ENCODE peak calls at places on chromosomes 16 and 17, in seven cellular contexts. A is GM23338, O is GM23248, S is HCT116, W is hepatocyte, Q is SK-N-SH, X is neural progenitor cell. Z is an unnamed sample.

GRCh38 chr16:80899804-80900592 is 95.6 kb upstream of the CDYL2 start:
- DNase-seq in A (no peak), O (peak; percentile 44), S (no peak), W (peak; percentile 41), Q (peak; percentile 68), X (no peak), Z (peak; percentile 76)

GRCh38 chr17:64148017-64148631 is 18.2 kb upstream of the ERN1 start:
- DNase-seq in A (peak; percentile 25), O (peak; percentile 23), S (no peak), W (no peak), Q (peak; percentile 78), X (no peak), Z (peak; percentile 45)

GRCh38 chr17:46097497-46097896 is 95.7 kb downstream of the KANSL1 start:
- DNase-seq in A (no peak), O (no peak), S (no peak), W (no peak), Q (no peak), X (no peak), Z (no peak)

GRCh38 chr16:5885521-5885920 is 787.9 kb upstream of the EEF2KMT start:
- DNase-seq in A (no peak), O (no peak), S (no peak), W (no peak), Q (no peak), X (no peak), Z (no peak)

GRCh38 chr17:18191071-18191667 is 7.5 kb downstream of the ALKBH5 start:
- DNase-seq in A (no peak), O (no peak), S (no peak), W (peak; percentile 29), Q (no peak), X (no peak), Z (no peak)

GRCh38 chr16:24010440-24011089 is 174.8 kb downstream of the PRKCB start:
- DNase-seq in A (peak; percentile 94), O (peak; percentile 78), S (peak; percentile 55), W (peak; percentile 91), Q (peak; percentile 65), X (peak; percentile 92), Z (peak; percentile 70)

GRCh38 chr17:46175891-46176290 is 17.3 kb downstream of the KANSL1 start:
- DNase-seq in A (no peak), O (peak; percentile 64), S (no peak), W (no peak), Q (no peak), X (no peak), Z (no peak)

GRCh38 chr17:80476877-80477646 is 655 bp upstream of the NPTX1 start:
- DNase-seq in A (no peak), O (peak; percentile 33), S (no peak), W (no peak), Q (peak; percentile 75), X (peak; percentile 60), Z (no peak)

GRCh38 chr17:40063034-40063765 is 435 bp downstream of the THRA start:
- DNase-seq in A (peak; percentile 83), O (peak; percentile 59), S (no peak), W (peak; percentile 65), Q (peak; percentile 82), X (peak; percentile 86), Z (no peak)

GRCh38 chr17:10875984-10876555 is 38.2 kb upstream of the PIRT start:
- DNase-seq in A (peak; percentile 83), O (peak; percentile 46), S (peak; percentile 36), W (peak; percentile 69), Q (peak; percentile 58), X (peak; percentile 81), Z (peak; percentile 41)

GRCh38 chr16:77898671-77899211 is 110.4 kb downstream of the VAT1L start:
- DNase-seq in A (no peak), O (peak; percentile 89), S (no peak), W (peak; percentile 14), Q (no peak), X (no peak), Z (no peak)

GRCh38 chr16:48353565-48354163 is 31.5 kb downstream of the SIAH1 start:
- DNase-seq in A (peak; percentile 95), O (peak; percentile 89), S (peak; percentile 51), W (peak; percentile 80), Q (peak; percentile 76), X (peak; percentile 79), Z (peak; percentile 69)

GRCh38 chr16:70428178-70428998 is 10.5 kb downstream of the ST3GAL2 start:
- DNase-seq in A (peak; percentile 86), O (peak; percentile 96), S (peak; percentile 51), W (peak; percentile 95), Q (peak; percentile 85), X (peak; percentile 75), Z (peak; percentile 91)

GRCh38 chr16:70432304-70432799 is 6.5 kb downstream of the ST3GAL2 start:
- DNase-seq in A (no peak), O (no peak), S (no peak), W (no peak), Q (no peak), X (no peak), Z (no peak)

GRCh38 chr16:70432800-70433455 is 6.0 kb downstream of the ST3GAL2 start:
- DNase-seq in A (no peak), O (peak; percentile 32), S (no peak), W (no peak), Q (peak; percentile 38), X (no peak), Z (no peak)

GRCh38 chr16:70429888-70430666 is 8.8 kb downstream of the ST3GAL2 start:
- DNase-seq in A (no peak), O (no peak), S (no peak), W (no peak), Q (no peak), X (no peak), Z (no peak)

GRCh38 chr16:70430667-70431536 is 8.0 kb downstream of the ST3GAL2 start:
- DNase-seq in A (peak; percentile 78), O (peak; percentile 12), S (no peak), W (peak; percentile 66), Q (no peak), X (no peak), Z (peak; percentile 12)
- H3K4me3 ChIP-seq in A (peak overlapping the region; percentile 41), O (no peak overlapping the region), S (no peak overlapping the region), W (no peak overlapping the region), Q (no peak overlapping the region), X (no peak overlapping the region), Z (no peak overlapping the region)

GRCh38 chr17:33668516-33668915 is 375.4 kb upstream of the ASIC2 start:
- DNase-seq in A (no peak), O (no peak), S (no peak), W (no peak), Q (no peak), X (no peak), Z (no peak)

GRCh38 chr17:33667671-33668070 is 374.6 kb upstream of the ASIC2 start:
- DNase-seq in A (no peak), O (no peak), S (no peak), W (no peak), Q (no peak), X (no peak), Z (no peak)

GRCh38 chr17:33671493-33671892 is 378.4 kb upstream of the ASIC2 start:
- DNase-seq in A (no peak), O (no peak), S (no peak), W (peak; percentile 48), Q (no peak), X (no peak), Z (no peak)

GRCh38 chr17:33664116-33664840 is 371.2 kb upstream of the ASIC2 start:
- DNase-seq in A (no peak), O (no peak), S (no peak), W (no peak), Q (no peak), X (no peak), Z (no peak)

DNA sequence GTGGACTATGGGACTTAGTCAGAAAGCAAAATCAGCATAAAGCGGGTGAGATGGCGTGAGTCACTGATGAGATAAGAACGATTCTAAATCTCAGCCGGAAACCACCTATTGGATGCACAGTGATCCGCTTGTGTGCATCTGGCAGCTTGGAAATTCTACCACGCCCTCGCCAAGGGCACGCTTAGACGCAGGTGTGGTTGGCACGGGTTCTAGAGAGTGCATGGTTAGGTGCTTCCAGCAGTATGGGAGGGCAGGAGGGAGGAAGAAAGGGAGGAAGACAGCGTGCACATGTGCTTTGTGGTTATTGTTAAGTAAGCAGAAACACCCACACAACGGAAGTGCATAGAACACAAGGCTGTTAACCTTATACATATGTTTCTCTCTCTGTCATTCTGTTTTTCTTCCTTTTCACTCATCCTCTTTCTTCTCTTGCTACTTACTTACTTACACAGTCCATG is 374.0 kb upstream of the ASIC2 start:
- DNase-seq in A (no peak), O (no peak), S (no peak), W (no peak), Q (no peak), X (no peak), Z (peak; percentile 16)
- TF ChIP-seq EZH2phosphoT487 in A (no peak), O (no peak), S (no peak), W (no peak), Q (no peak), X (no peak), Z (no peak)

GRCh38 chr17:41511716-41512115 is 6.3 kb upstream of the KRT13 start:
- DNase-seq in A (no peak), O (no peak), S (no peak), W (no peak), Q (no peak), X (no peak), Z (no peak)
- H3K27me3 ChIP-seq in A (no peaks in the 10 kb centered on the region), O (no peaks in the 10 kb centered on the region), S (no peaks in the 10 kb centered on the region), W (no peaks in the 10 kb centered on the region), Q (no peaks in the 10 kb centered on the region), X (no peaks in the 10 kb centered on the region), Z (no peaks in the 10 kb centered on the region)

GRCh38 chr17:44798352-44798751 is 31.7 kb downstream of the GJC1 start:
- DNase-seq in A (no peak), O (no peak), S (no peak), W (no peak), Q (no peak), X (no peak), Z (no peak)
- H3K4me3 ChIP-seq in A (no peak overlapping the region), O (no peak overlapping the region), S (no peak overlapping the region), W (no peak overlapping the region), Q (no peak overlapping the region), X (no peak overlapping the region), Z (no peak overlapping the region)

DNA sequence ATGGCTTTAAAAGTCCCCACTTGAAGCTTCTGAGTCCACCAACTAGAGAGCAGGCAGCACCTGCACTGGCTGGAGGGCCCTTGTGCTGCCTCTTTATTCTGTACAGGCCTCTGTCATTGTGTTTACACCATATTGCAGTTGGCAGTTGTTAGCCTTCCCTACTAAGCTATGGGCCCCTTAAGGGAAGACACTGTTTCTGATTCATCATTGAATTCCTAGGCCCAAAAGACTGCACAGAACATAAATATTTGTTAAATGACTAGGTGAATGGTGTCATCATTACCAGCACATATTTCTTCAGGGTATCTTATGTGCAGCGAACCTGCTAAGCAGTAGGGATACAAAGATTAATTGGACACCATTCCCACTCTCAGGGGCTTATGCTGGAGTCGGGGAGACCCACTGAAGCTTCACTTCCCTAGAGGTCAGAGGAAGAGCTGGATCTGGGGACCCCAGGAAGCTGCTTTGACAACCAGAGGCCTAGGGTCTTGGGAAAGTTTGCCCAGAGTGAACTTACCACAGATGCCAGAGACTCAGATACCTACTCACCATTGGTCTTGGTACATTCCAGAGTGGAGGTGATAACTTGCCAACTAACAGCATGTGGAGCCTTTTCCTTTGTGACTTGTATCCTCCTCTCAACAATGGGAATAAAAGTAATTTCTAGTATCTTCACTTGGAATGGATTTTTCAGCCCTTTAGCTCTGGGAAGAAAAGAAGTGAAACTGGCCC is 28.7 kb upstream of the DDX52 start:
- DNase-seq in A (no peak), O (peak; percentile 95), S (no peak), W (no peak), Q (no peak), X (no peak), Z (peak; percentile 85)
- TF ChIP-seq EZH2phosphoT487 in A (no peak), O (no peak), S (no peak), W (no peak), Q (no peak), X (no peak), Z (no peak)